ENCODE peak calls at places on chromosomes 3 and 15, in ten cellular contexts. S, J, L, W, H, O, N, R, F and P are unnamed samples.

GRCh38 chr3:37689645-37690356 is 171.9 kb upstream of the CTDSPL start:
- DNase-seq in S (no peak), J (no peak), L (no peak), W (no peak), H (no peak), O (no peak), N (no peak), R (no peak), F (no peak), P (no peak)

GRCh38 chr3:172355836-172356235 is 92.4 kb downstream of the GHSR start:
- DNase-seq in S (peak; percentile 93), J (no peak), L (no peak), W (no peak), H (no peak), O (no peak), N (no peak), R (peak; percentile 24), F (peak; percentile 89), P (no peak)

GRCh38 chr3:186261638-186262037 is 100.4 kb downstream of the DGKG start:
- DNase-seq in S (no peak), J (no peak), L (no peak), W (no peak), H (no peak), O (no peak), N (no peak), R (no peak), F (no peak), P (no peak)

GRCh38 chr3:188468672-188469071 is 314.7 kb downstream of the LPP start:
- DNase-seq in S (peak; percentile 63), J (peak; percentile 64), L (peak; percentile 85), W (peak; percentile 91), H (peak; percentile 89), O (no peak), N (peak; percentile 10), R (peak; percentile 56), F (peak; percentile 57), P (no peak)

GRCh38 chr3:116444819-116445290 is 432 bp downstream of the LSAMP start:
- DNase-seq in S (peak; percentile 33), J (no peak), L (no peak), W (no peak), H (no peak), O (no peak), N (no peak), R (no peak), F (peak; percentile 26), P (peak; percentile 2)

GRCh38 chr3:129654126-129654525 is 47.6 kb upstream of the PLXND1 start:
- DNase-seq in S (peak; percentile 89), J (no peak), L (no peak), W (no peak), H (no peak), O (no peak), N (no peak), R (no peak), F (peak; percentile 85), P (no peak)

GRCh38 chr15:83654379-83655236 is 685 bp downstream of the ADAMTSL3 start:
- DNase-seq in S (no peak), J (no peak), L (no peak), W (no peak), H (no peak), O (peak; percentile 77), N (peak; percentile 75), R (no peak), F (no peak), P (no peak)

GRCh38 chr3:37887062-37887461 is 25.4 kb downstream of the CTDSPL start:
- DNase-seq in S (no peak), J (no peak), L (no peak), W (no peak), H (no peak), O (no peak), N (no peak), R (no peak), F (no peak), P (no peak)

GRCh38 chr3:37993067-37993809 is 2.7 kb downstream of the VILL start:
- DNase-seq in S (no peak), J (no peak), L (no peak), W (no peak), H (no peak), O (no peak), N (no peak), R (no peak), F (no peak), P (peak; percentile 14)

GRCh38 chr3:164417955-164418354 is 660.3 kb downstream of the SI start:
- DNase-seq in S (no peak), J (no peak), L (no peak), W (no peak), H (no peak), O (no peak), N (no peak), R (no peak), F (no peak), P (no peak)

GRCh38 chr3:10932596-10932995 is 60.0 kb upstream of the SLC6A1 start:
- DNase-seq in S (no peak), J (no peak), L (no peak), W (no peak), H (no peak), O (no peak), N (no peak), R (no peak), F (no peak), P (no peak)

GRCh38 chr15:75346796-75347221 is at the start of gene NEIL1:
- DNase-seq in S (no peak), J (no peak), L (no peak), W (no peak), H (no peak), O (no peak), N (no peak), R (peak; percentile 64), F (no peak), P (peak; percentile 67)

GRCh38 chr3:67458406-67458805 is 196.0 kb downstream of the SUCLG2 start:
- DNase-seq in S (peak; percentile 6), J (no peak), L (no peak), W (no peak), H (no peak), O (no peak), N (no peak), R (no peak), F (no peak), P (no peak)

GRCh38 chr3:71585891-71586809 is 2.6 kb upstream of the FOXP1 start:
- DNase-seq in S (peak; percentile 53), J (no peak), L (no peak), W (no peak), H (no peak), O (no peak), N (no peak), R (no peak), F (peak; percentile 24), P (peak; percentile 41)

GRCh38 chr15:72532991-72533601 is 59.0 kb downstream of the ARIH1 start:
- DNase-seq in S (no peak), J (no peak), L (no peak), W (no peak), H (no peak), O (no peak), N (no peak), R (no peak), F (no peak), P (no peak)

GRCh38 chr3:44893097-44893496 is 18.7 kb downstream of the TGM4 start:
- DNase-seq in S (peak; percentile 82), J (no peak), L (no peak), W (no peak), H (no peak), O (no peak), N (no peak), R (no peak), F (peak; percentile 77), P (no peak)

DNA sequence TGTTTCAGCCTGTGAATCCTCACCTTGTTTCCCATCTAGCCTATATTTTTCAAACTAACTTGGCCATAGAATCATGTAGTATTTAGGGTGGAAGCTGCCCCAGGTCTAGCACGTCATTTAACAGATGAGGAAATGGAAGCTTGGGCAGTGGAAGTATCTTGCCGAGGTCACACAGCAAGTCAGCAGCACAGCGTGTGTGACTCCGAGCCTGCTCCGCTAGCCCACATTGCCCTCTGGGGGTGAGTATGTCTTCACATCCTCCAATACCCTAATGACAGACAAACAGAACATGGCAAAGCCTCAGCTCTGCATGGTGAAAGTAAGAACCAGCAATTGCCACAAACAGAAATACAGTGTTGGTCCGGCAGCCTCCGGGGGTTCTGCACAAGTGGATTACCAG is 2.2 kb upstream of the CCR5 start:
- DNase-seq in S (no peak), J (peak; percentile 91), L (peak; percentile 62), W (peak; percentile 33), H (peak; percentile 69), O (peak; percentile 57), N (peak; percentile 46), R (peak; percentile 77), F (no peak), P (peak; percentile 63)
- TF ChIP-seq CTCF in S (no peak), J (peak; percentile 53), L (peak; percentile 33), W (no peak), H (no peak), O (no peak), N (no peak), R (peak; percentile 24), F (no peak), P (no peak)

DNA sequence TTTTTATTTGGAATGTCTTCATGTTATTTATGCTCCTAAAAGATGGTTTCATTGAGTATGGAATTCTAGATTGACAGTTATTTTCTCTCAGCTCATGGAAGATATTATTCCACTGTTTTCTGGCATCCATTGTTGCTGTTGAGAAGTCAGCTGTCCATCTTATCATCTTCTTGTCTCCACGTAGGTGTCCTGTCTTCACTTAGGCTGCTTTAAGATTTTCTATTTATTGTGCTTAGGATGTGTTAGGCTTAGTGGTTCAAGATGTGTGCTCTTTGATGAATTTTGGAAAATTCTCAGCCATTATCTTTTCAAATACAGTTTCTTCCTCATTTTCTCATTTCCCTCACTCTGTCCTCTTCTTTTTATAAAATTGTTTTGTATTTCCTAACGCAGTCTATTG is 52.0 kb downstream of the SNRK start:
- DNase-seq in S (peak; percentile 18), J (no peak), L (no peak), W (no peak), H (no peak), O (no peak), N (no peak), R (no peak), F (peak; percentile 9), P (no peak)
- H3K9me3 ChIP-seq in S (no peaks in the 10 kb centered on the region), J (peaks cover 9% of the 10 kb centered on the region), L (no peaks in the 10 kb centered on the region), W (peaks cover 5% of the 10 kb centered on the region), H (peaks cover 17% of the 10 kb centered on the region), O (peaks cover 8% of the 10 kb centered on the region), N (peaks cover 38% of the 10 kb centered on the region), R (peaks cover 37% of the 10 kb centered on the region), F (peaks cover 9% of the 10 kb centered on the region), P (peaks cover 40% of the 10 kb centered on the region)

DNA sequence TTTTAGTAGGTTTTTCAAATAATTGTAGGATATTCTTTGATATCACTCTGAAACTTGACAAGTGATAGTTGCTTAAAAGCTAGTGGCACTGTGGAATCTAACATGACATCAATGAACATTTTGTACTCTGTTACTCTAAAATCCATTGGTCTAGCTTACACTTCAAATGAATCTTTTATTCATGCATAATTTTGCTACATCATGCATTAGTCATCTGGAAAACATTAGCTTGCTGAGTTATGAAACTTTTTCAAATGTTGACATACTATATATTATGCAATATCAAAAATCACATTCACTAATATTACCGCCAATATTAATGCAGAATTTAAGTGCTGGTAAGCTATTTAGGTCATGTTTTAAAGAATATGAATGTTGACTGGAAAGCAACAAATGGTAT is 278.0 kb upstream of the CHRNA7 start:
- DNase-seq in S (no peak), J (no peak), L (no peak), W (no peak), H (no peak), O (no peak), N (no peak), R (no peak), F (no peak), P (no peak)
- TF ChIP-seq CTCF in S (no peak), J (no peak), L (no peak), W (no peak), H (no peak), O (no peak), N (no peak), R (no peak), F (no peak), P (no peak)

GRCh38 chr3:13142552-13143380 is 69.5 kb upstream of the IQSEC1 start:
- DNase-seq in S (no peak), J (peak; percentile 30), L (no peak), W (no peak), H (peak; percentile 38), O (no peak), N (no peak), R (peak; percentile 0), F (no peak), P (no peak)
- H3K9me3 ChIP-seq in S (no peaks in the 10 kb centered on the region), J (no peaks in the 10 kb centered on the region), L (no peaks in the 10 kb centered on the region), W (no peaks in the 10 kb centered on the region), H (no peaks in the 10 kb centered on the region), O (no peaks in the 10 kb centered on the region), N (no peaks in the 10 kb centered on the region), R (no peaks in the 10 kb centered on the region), F (no peaks in the 10 kb centered on the region), P (no peaks in the 10 kb centered on the region)